ENCODE peak calls at places on chromosomes 2 and 18, in ten cellular contexts. One of them, this sample, is unnamed.

GRCh38 chr18:23844991-23845680 is 155.9 kb downstream of the LAMA3 start:
- DNase-seq in CD4-positive, alpha-beta T cell: no peak
- DNase-seq in activated CD8-positive, alpha-beta T cell treated with anti-CD3 and anti-CD28 coated beads for 36 hours: no peak
- DNase-seq in HFF-Myc: no peak
- DNase-seq in psoas muscle: no peak
- DNase-seq in cardiac muscle cell: no peak
- DNase-seq in progenitor cell of endocrine pancreas: no peak
- DNase-seq in endodermal cell: peak; percentile 81
- DNase-seq in nephron progenitor cell: peak; percentile 35
- DNase-seq in choroid plexus epithelial cell: peak; percentile 24
- DNase-seq in this sample: no peak

GRCh38 chr2:101958071-101958470 is 33.7 kb upstream of the IL1R2 start:
- DNase-seq in CD4-positive, alpha-beta T cell: no peak
- DNase-seq in activated CD8-positive, alpha-beta T cell treated with anti-CD3 and anti-CD28 coated beads for 36 hours: no peak
- DNase-seq in HFF-Myc: no peak
- DNase-seq in psoas muscle: no peak
- DNase-seq in cardiac muscle cell: no peak
- DNase-seq in progenitor cell of endocrine pancreas: no peak
- DNase-seq in endodermal cell: no peak
- DNase-seq in nephron progenitor cell: no peak
- DNase-seq in choroid plexus epithelial cell: peak; percentile 78
- DNase-seq in this sample: no peak

GRCh38 chr2:55012648-55013484 is 37.4 kb downstream of the RTN4 start:
- DNase-seq in CD4-positive, alpha-beta T cell: no peak
- DNase-seq in activated CD8-positive, alpha-beta T cell treated with anti-CD3 and anti-CD28 coated beads for 36 hours: no peak
- DNase-seq in HFF-Myc: no peak
- DNase-seq in psoas muscle: no peak
- DNase-seq in cardiac muscle cell: no peak
- DNase-seq in progenitor cell of endocrine pancreas: no peak
- DNase-seq in endodermal cell: no peak
- DNase-seq in nephron progenitor cell: no peak
- DNase-seq in choroid plexus epithelial cell: no peak
- DNase-seq in this sample: no peak

GRCh38 chr2:6394266-6394665 is 471.4 kb downstream of the CMPK2 start:
- DNase-seq in CD4-positive, alpha-beta T cell: no peak
- DNase-seq in activated CD8-positive, alpha-beta T cell treated with anti-CD3 and anti-CD28 coated beads for 36 hours: no peak
- DNase-seq in HFF-Myc: no peak
- DNase-seq in psoas muscle: no peak
- DNase-seq in cardiac muscle cell: no peak
- DNase-seq in progenitor cell of endocrine pancreas: no peak
- DNase-seq in endodermal cell: no peak
- DNase-seq in nephron progenitor cell: no peak
- DNase-seq in choroid plexus epithelial cell: no peak
- DNase-seq in this sample: no peak

GRCh38 chr2:42360493-42360889 is 526 bp downstream of the COX7A2L start:
- DNase-seq in CD4-positive, alpha-beta T cell: no peak
- DNase-seq in activated CD8-positive, alpha-beta T cell treated with anti-CD3 and anti-CD28 coated beads for 36 hours: peak; percentile 16
- DNase-seq in HFF-Myc: no peak
- DNase-seq in psoas muscle: no peak
- DNase-seq in cardiac muscle cell: no peak
- DNase-seq in progenitor cell of endocrine pancreas: no peak
- DNase-seq in endodermal cell: no peak
- DNase-seq in nephron progenitor cell: no peak
- DNase-seq in choroid plexus epithelial cell: no peak
- DNase-seq in this sample: no peak

GRCh38 chr2:85888745-85889647 is at the start of gene ST3GAL5:
- DNase-seq in CD4-positive, alpha-beta T cell: peak; percentile 95
- DNase-seq in activated CD8-positive, alpha-beta T cell treated with anti-CD3 and anti-CD28 coated beads for 36 hours: peak; percentile 91
- DNase-seq in HFF-Myc: no peak
- DNase-seq in psoas muscle: peak; percentile 92
- DNase-seq in cardiac muscle cell: peak; percentile 91
- DNase-seq in progenitor cell of endocrine pancreas: peak; percentile 92
- DNase-seq in endodermal cell: peak; percentile 95
- DNase-seq in nephron progenitor cell: peak; percentile 94
- DNase-seq in choroid plexus epithelial cell: peak; percentile 87
- DNase-seq in this sample: peak; percentile 94

GRCh38 chr2:66370824-66371223 is 64.1 kb upstream of the MEIS1 start:
- DNase-seq in CD4-positive, alpha-beta T cell: no peak
- DNase-seq in activated CD8-positive, alpha-beta T cell treated with anti-CD3 and anti-CD28 coated beads for 36 hours: no peak
- DNase-seq in HFF-Myc: no peak
- DNase-seq in psoas muscle: no peak
- DNase-seq in cardiac muscle cell: no peak
- DNase-seq in progenitor cell of endocrine pancreas: no peak
- DNase-seq in endodermal cell: no peak
- DNase-seq in nephron progenitor cell: no peak
- DNase-seq in choroid plexus epithelial cell: no peak
- DNase-seq in this sample: no peak

GRCh38 chr2:54073796-54074195 is 41.6 kb upstream of the ACYP2 start:
- DNase-seq in CD4-positive, alpha-beta T cell: no peak
- DNase-seq in activated CD8-positive, alpha-beta T cell treated with anti-CD3 and anti-CD28 coated beads for 36 hours: peak; percentile 8
- DNase-seq in HFF-Myc: no peak
- DNase-seq in psoas muscle: no peak
- DNase-seq in cardiac muscle cell: no peak
- DNase-seq in progenitor cell of endocrine pancreas: no peak
- DNase-seq in endodermal cell: no peak
- DNase-seq in nephron progenitor cell: no peak
- DNase-seq in choroid plexus epithelial cell: peak; percentile 56
- DNase-seq in this sample: no peak

GRCh38 chr2:134690629-134691215 is 28.1 kb downstream of the TMEM163 start:
- DNase-seq in CD4-positive, alpha-beta T cell: no peak
- DNase-seq in activated CD8-positive, alpha-beta T cell treated with anti-CD3 and anti-CD28 coated beads for 36 hours: no peak
- DNase-seq in HFF-Myc: no peak
- DNase-seq in psoas muscle: no peak
- DNase-seq in cardiac muscle cell: no peak
- DNase-seq in progenitor cell of endocrine pancreas: no peak
- DNase-seq in endodermal cell: no peak
- DNase-seq in nephron progenitor cell: no peak
- DNase-seq in choroid plexus epithelial cell: no peak
- DNase-seq in this sample: no peak

GRCh38 chr2:134689303-134689702 is 29.5 kb downstream of the TMEM163 start:
- DNase-seq in CD4-positive, alpha-beta T cell: no peak
- DNase-seq in activated CD8-positive, alpha-beta T cell treated with anti-CD3 and anti-CD28 coated beads for 36 hours: no peak
- DNase-seq in HFF-Myc: no peak
- DNase-seq in psoas muscle: no peak
- DNase-seq in cardiac muscle cell: no peak
- DNase-seq in progenitor cell of endocrine pancreas: no peak
- DNase-seq in endodermal cell: no peak
- DNase-seq in nephron progenitor cell: no peak
- DNase-seq in choroid plexus epithelial cell: no peak
- DNase-seq in this sample: no peak

GRCh38 chr2:134694411-134694810 is 24.4 kb downstream of the TMEM163 start:
- DNase-seq in CD4-positive, alpha-beta T cell: no peak
- DNase-seq in activated CD8-positive, alpha-beta T cell treated with anti-CD3 and anti-CD28 coated beads for 36 hours: no peak
- DNase-seq in HFF-Myc: no peak
- DNase-seq in psoas muscle: no peak
- DNase-seq in cardiac muscle cell: no peak
- DNase-seq in progenitor cell of endocrine pancreas: no peak
- DNase-seq in endodermal cell: no peak
- DNase-seq in nephron progenitor cell: no peak
- DNase-seq in choroid plexus epithelial cell: no peak
- DNase-seq in this sample: no peak

GRCh38 chr2:134693359-134694330 is 25.2 kb downstream of the TMEM163 start:
- DNase-seq in CD4-positive, alpha-beta T cell: no peak
- DNase-seq in activated CD8-positive, alpha-beta T cell treated with anti-CD3 and anti-CD28 coated beads for 36 hours: no peak
- DNase-seq in HFF-Myc: no peak
- DNase-seq in psoas muscle: no peak
- DNase-seq in cardiac muscle cell: no peak
- DNase-seq in progenitor cell of endocrine pancreas: no peak
- DNase-seq in endodermal cell: no peak
- DNase-seq in nephron progenitor cell: no peak
- DNase-seq in choroid plexus epithelial cell: no peak
- DNase-seq in this sample: no peak

DNA sequence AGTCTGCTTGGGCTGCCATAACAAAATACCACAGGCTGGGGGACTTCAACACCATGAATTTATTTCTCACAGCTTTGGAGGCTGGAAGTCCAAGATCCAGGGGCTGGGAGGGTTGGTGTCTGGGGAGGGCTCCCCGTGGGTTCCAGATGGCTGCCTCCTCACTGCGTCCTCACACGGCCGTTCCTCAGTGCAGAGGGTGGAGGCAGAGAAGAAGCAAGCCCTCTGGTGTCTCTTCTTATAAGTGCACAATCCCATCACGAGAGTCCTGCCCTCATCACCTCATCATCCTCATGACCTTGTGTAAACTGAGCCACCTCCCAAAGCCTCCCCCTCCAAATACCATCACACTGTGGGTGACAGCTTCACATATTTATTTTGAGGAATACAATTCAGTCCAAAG is 26.3 kb downstream of the TMEM163 start:
- DNase-seq in CD4-positive, alpha-beta T cell: no peak
- DNase-seq in activated CD8-positive, alpha-beta T cell treated with anti-CD3 and anti-CD28 coated beads for 36 hours: no peak
- DNase-seq in HFF-Myc: no peak
- DNase-seq in psoas muscle: no peak
- DNase-seq in cardiac muscle cell: no peak
- DNase-seq in progenitor cell of endocrine pancreas: no peak
- DNase-seq in endodermal cell: no peak
- DNase-seq in nephron progenitor cell: no peak
- DNase-seq in choroid plexus epithelial cell: no peak
- DNase-seq in this sample: peak; percentile 38
- TF ChIP-seq CTCF in CD4-positive, alpha-beta T cell: peak; percentile 29
- TF ChIP-seq CTCF in activated CD8-positive, alpha-beta T cell treated with anti-CD3 and anti-CD28 coated beads for 36 hours: peak; percentile 14
- TF ChIP-seq CTCF in HFF-Myc: no peak
- TF ChIP-seq CTCF in psoas muscle: no peak
- TF ChIP-seq CTCF in cardiac muscle cell: no peak
- TF ChIP-seq CTCF in progenitor cell of endocrine pancreas: no peak
- TF ChIP-seq CTCF in endodermal cell: peak; percentile 56
- TF ChIP-seq CTCF in nephron progenitor cell: no peak
- TF ChIP-seq CTCF in choroid plexus epithelial cell: no peak
- TF ChIP-seq CTCF in this sample: peak; percentile 43

GRCh38 chr18:44601447-44601846 is 79.2 kb upstream of the SETBP1 start:
- DNase-seq in CD4-positive, alpha-beta T cell: no peak
- DNase-seq in activated CD8-positive, alpha-beta T cell treated with anti-CD3 and anti-CD28 coated beads for 36 hours: no peak
- DNase-seq in HFF-Myc: peak; percentile 81
- DNase-seq in psoas muscle: no peak
- DNase-seq in cardiac muscle cell: peak; percentile 10
- DNase-seq in progenitor cell of endocrine pancreas: no peak
- DNase-seq in endodermal cell: no peak
- DNase-seq in nephron progenitor cell: no peak
- DNase-seq in choroid plexus epithelial cell: peak; percentile 72
- DNase-seq in this sample: no peak

GRCh38 chr18:44598514-44598913 is 82.2 kb upstream of the SETBP1 start:
- DNase-seq in CD4-positive, alpha-beta T cell: no peak
- DNase-seq in activated CD8-positive, alpha-beta T cell treated with anti-CD3 and anti-CD28 coated beads for 36 hours: no peak
- DNase-seq in HFF-Myc: no peak
- DNase-seq in psoas muscle: no peak
- DNase-seq in cardiac muscle cell: no peak
- DNase-seq in progenitor cell of endocrine pancreas: no peak
- DNase-seq in endodermal cell: peak; percentile 54
- DNase-seq in nephron progenitor cell: no peak
- DNase-seq in choroid plexus epithelial cell: no peak
- DNase-seq in this sample: no peak

GRCh38 chr18:44602380-44602779 is 78.3 kb upstream of the SETBP1 start:
- DNase-seq in CD4-positive, alpha-beta T cell: no peak
- DNase-seq in activated CD8-positive, alpha-beta T cell treated with anti-CD3 and anti-CD28 coated beads for 36 hours: no peak
- DNase-seq in HFF-Myc: peak; percentile 82
- DNase-seq in psoas muscle: no peak
- DNase-seq in cardiac muscle cell: no peak
- DNase-seq in progenitor cell of endocrine pancreas: no peak
- DNase-seq in endodermal cell: no peak
- DNase-seq in nephron progenitor cell: no peak
- DNase-seq in choroid plexus epithelial cell: peak; percentile 94
- DNase-seq in this sample: no peak

GRCh38 chr18:44597797-44598196 is 82.9 kb upstream of the SETBP1 start:
- DNase-seq in CD4-positive, alpha-beta T cell: no peak
- DNase-seq in activated CD8-positive, alpha-beta T cell treated with anti-CD3 and anti-CD28 coated beads for 36 hours: no peak
- DNase-seq in HFF-Myc: no peak
- DNase-seq in psoas muscle: no peak
- DNase-seq in cardiac muscle cell: no peak
- DNase-seq in progenitor cell of endocrine pancreas: no peak
- DNase-seq in endodermal cell: no peak
- DNase-seq in nephron progenitor cell: no peak
- DNase-seq in choroid plexus epithelial cell: no peak
- DNase-seq in this sample: no peak

GRCh38 chr18:44599409-44599808 is 81.3 kb upstream of the SETBP1 start:
- DNase-seq in CD4-positive, alpha-beta T cell: no peak
- DNase-seq in activated CD8-positive, alpha-beta T cell treated with anti-CD3 and anti-CD28 coated beads for 36 hours: no peak
- DNase-seq in HFF-Myc: no peak
- DNase-seq in psoas muscle: no peak
- DNase-seq in cardiac muscle cell: no peak
- DNase-seq in progenitor cell of endocrine pancreas: no peak
- DNase-seq in endodermal cell: peak; percentile 54
- DNase-seq in nephron progenitor cell: no peak
- DNase-seq in choroid plexus epithelial cell: peak; percentile 72
- DNase-seq in this sample: no peak
- TF ChIP-seq CTCF in CD4-positive, alpha-beta T cell: no peak
- TF ChIP-seq CTCF in activated CD8-positive, alpha-beta T cell treated with anti-CD3 and anti-CD28 coated beads for 36 hours: no peak
- TF ChIP-seq CTCF in HFF-Myc: no peak
- TF ChIP-seq CTCF in psoas muscle: no peak
- TF ChIP-seq CTCF in cardiac muscle cell: no peak
- TF ChIP-seq CTCF in progenitor cell of endocrine pancreas: no peak
- TF ChIP-seq CTCF in endodermal cell: no peak
- TF ChIP-seq CTCF in nephron progenitor cell: no peak
- TF ChIP-seq CTCF in choroid plexus epithelial cell: no peak
- TF ChIP-seq CTCF in this sample: no peak

DNA sequence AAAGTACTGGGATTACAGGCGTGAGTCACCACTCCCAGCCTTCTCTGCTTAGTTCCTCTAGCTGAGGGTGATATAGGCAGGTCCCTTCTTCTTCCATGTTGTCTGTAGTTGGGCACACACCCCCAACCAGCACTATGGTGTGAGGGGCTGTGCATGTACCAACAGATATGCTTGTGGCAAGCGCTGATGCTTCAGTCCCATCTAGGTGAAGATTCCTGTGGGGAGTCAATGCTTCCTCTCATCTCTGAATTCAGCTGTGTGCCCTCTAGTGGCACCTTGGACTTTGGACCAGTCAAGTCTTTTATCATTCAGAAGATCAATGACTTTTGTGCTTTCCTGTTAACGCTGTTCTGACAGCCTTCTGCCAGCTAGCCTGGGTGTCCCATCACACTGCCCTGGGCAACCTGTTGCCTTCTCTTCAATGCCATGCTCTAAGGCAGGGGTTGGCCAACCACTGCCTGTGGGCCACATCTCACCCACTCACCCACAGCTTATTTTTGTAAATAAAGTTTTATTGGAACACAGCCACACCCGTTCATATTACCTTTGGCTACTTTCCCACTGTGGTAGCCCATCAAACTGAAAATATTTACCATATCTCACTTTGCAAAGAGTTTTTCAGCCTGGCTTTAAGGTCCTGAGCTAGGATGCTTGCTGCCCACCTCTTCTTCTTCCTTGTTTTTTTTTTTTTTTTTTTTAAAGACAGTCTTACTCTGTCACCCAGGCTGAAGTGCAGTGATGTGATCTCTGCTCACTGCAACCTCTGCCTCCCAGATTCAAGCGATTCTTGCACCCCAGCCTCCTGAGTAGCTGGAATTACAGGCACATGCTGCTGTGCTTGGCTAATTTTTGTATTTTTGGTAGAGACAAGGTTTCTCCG is 51.0 kb downstream of the NPAS2 start:
- DNase-seq in CD4-positive, alpha-beta T cell: no peak
- DNase-seq in activated CD8-positive, alpha-beta T cell treated with anti-CD3 and anti-CD28 coated beads for 36 hours: no peak
- DNase-seq in HFF-Myc: no peak
- DNase-seq in psoas muscle: no peak
- DNase-seq in cardiac muscle cell: no peak
- DNase-seq in progenitor cell of endocrine pancreas: no peak
- DNase-seq in endodermal cell: peak; percentile 73
- DNase-seq in nephron progenitor cell: no peak
- DNase-seq in choroid plexus epithelial cell: no peak
- DNase-seq in this sample: no peak
- TF ChIP-seq CTCF in CD4-positive, alpha-beta T cell: no peak
- TF ChIP-seq CTCF in activated CD8-positive, alpha-beta T cell treated with anti-CD3 and anti-CD28 coated beads for 36 hours: peak; percentile 12
- TF ChIP-seq CTCF in HFF-Myc: peak; percentile 47
- TF ChIP-seq CTCF in psoas muscle: no peak
- TF ChIP-seq CTCF in cardiac muscle cell: peak; percentile 22
- TF ChIP-seq CTCF in progenitor cell of endocrine pancreas: no peak
- TF ChIP-seq CTCF in endodermal cell: peak; percentile 68
- TF ChIP-seq CTCF in nephron progenitor cell: peak; percentile 8
- TF ChIP-seq CTCF in choroid plexus epithelial cell: peak; percentile 47
- TF ChIP-seq CTCF in this sample: no peak

GRCh38 chr2:212288308-212288707 is 250.3 kb downstream of the ERBB4 start:
- DNase-seq in CD4-positive, alpha-beta T cell: no peak
- DNase-seq in activated CD8-positive, alpha-beta T cell treated with anti-CD3 and anti-CD28 coated beads for 36 hours: no peak
- DNase-seq in HFF-Myc: no peak
- DNase-seq in psoas muscle: no peak
- DNase-seq in cardiac muscle cell: no peak
- DNase-seq in progenitor cell of endocrine pancreas: no peak
- DNase-seq in endodermal cell: peak; percentile 79
- DNase-seq in nephron progenitor cell: peak; percentile 6
- DNase-seq in choroid plexus epithelial cell: no peak
- DNase-seq in this sample: no peak

GRCh38 chr2:212282596-212283330 is 255.8 kb downstream of the ERBB4 start:
- DNase-seq in CD4-positive, alpha-beta T cell: no peak
- DNase-seq in activated CD8-positive, alpha-beta T cell treated with anti-CD3 and anti-CD28 coated beads for 36 hours: no peak
- DNase-seq in HFF-Myc: no peak
- DNase-seq in psoas muscle: no peak
- DNase-seq in cardiac muscle cell: no peak
- DNase-seq in progenitor cell of endocrine pancreas: no peak
- DNase-seq in endodermal cell: no peak
- DNase-seq in nephron progenitor cell: no peak
- DNase-seq in choroid plexus epithelial cell: no peak
- DNase-seq in this sample: no peak

GRCh38 chr2:212289301-212289700 is 249.3 kb downstream of the ERBB4 start:
- DNase-seq in CD4-positive, alpha-beta T cell: no peak
- DNase-seq in activated CD8-positive, alpha-beta T cell treated with anti-CD3 and anti-CD28 coated beads for 36 hours: no peak
- DNase-seq in HFF-Myc: no peak
- DNase-seq in psoas muscle: no peak
- DNase-seq in cardiac muscle cell: no peak
- DNase-seq in progenitor cell of endocrine pancreas: no peak
- DNase-seq in endodermal cell: no peak
- DNase-seq in nephron progenitor cell: no peak
- DNase-seq in choroid plexus epithelial cell: no peak
- DNase-seq in this sample: no peak

DNA sequence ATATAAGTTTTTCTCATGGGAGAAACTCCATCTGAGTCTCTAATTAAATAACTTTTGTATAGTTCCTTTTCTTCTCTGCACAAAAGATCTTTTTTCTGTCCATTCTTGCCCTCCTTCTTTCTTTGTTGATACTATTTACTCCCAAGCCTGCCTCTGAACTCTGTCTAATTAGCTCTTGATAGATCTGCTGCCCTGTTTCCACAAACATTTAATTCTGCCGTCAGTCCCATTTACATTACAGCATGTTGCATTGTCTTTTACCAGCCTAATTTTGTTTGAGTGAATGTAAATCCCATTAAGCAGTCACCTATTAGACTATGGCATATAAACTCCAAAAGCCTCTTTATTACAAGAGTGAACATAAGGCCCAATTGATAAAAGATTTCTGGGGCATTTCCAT is 254.4 kb downstream of the ERBB4 start:
- DNase-seq in CD4-positive, alpha-beta T cell: no peak
- DNase-seq in activated CD8-positive, alpha-beta T cell treated with anti-CD3 and anti-CD28 coated beads for 36 hours: no peak
- DNase-seq in HFF-Myc: no peak
- DNase-seq in psoas muscle: no peak
- DNase-seq in cardiac muscle cell: no peak
- DNase-seq in progenitor cell of endocrine pancreas: no peak
- DNase-seq in endodermal cell: no peak
- DNase-seq in nephron progenitor cell: no peak
- DNase-seq in choroid plexus epithelial cell: no peak
- DNase-seq in this sample: no peak
- TF ChIP-seq CTCF in CD4-positive, alpha-beta T cell: no peak
- TF ChIP-seq CTCF in activated CD8-positive, alpha-beta T cell treated with anti-CD3 and anti-CD28 coated beads for 36 hours: no peak
- TF ChIP-seq CTCF in HFF-Myc: no peak
- TF ChIP-seq CTCF in psoas muscle: no peak
- TF ChIP-seq CTCF in cardiac muscle cell: no peak
- TF ChIP-seq CTCF in progenitor cell of endocrine pancreas: no peak
- TF ChIP-seq CTCF in endodermal cell: no peak
- TF ChIP-seq CTCF in nephron progenitor cell: no peak
- TF ChIP-seq CTCF in choroid plexus epithelial cell: no peak
- TF ChIP-seq CTCF in this sample: no peak

This sample was measured in GM13976.